ENCODE peak calls at places on chromosomes 13 and 19, in ten cellular contexts. V is HFF-Myc, E is AG04450, Z is GM06990, X is mucosa of descending colon, D is Peyer's patch, U is GM13977, J is keratinocyte, P is GM23338, B is ovary. H is an unnamed sample.

GRCh38 chr13:79379274-79379673 is 26.8 kb downstream of the RBM26 start:
- DNase-seq in Z (no peak), X (no peak), B (no peak), E (no peak), D (no peak), U (no peak), P (no peak), V (no peak), J (no peak), H (no peak)

GRCh38 chr19:39133431-39134270 is 8.1 kb downstream of the PAK4 start:
- DNase-seq in J (no peak), B (peak), P (peak), V (no peak), X (no peak), D (peak), U (no peak), Z (no peak), E (no peak), H (no peak)

GRCh38 chr19:2661615-2662014 is 40.9 kb downstream of the GNG7 start:
- DNase-seq in B (no peak), J (no peak), D (no peak), P (peak), U (no peak), V (no peak), Z (no peak), E (no peak), X (no peak), H (peak)

GRCh38 chr13:73903561-73903960 is 230.6 kb downstream of the KLF12 start:
- DNase-seq in D (no peak), V (no peak), P (peak), U (no peak), X (no peak), B (no peak), Z (no peak), J (no peak), E (no peak), H (no peak)

GRCh38 chr13:52846567-52847321 is 1.7 kb downstream of the PCDH8 start:
- DNase-seq in U (peak), E (no peak), Z (no peak), P (peak), V (no peak), J (no peak), X (peak), B (peak), D (peak), H (peak)

GRCh38 chr19:33464733-33465115 is 56.9 kb downstream of the PEPD start:
- DNase-seq in Z (no peak), V (no peak), E (no peak), B (no peak), X (no peak), P (no peak), D (no peak), U (no peak), J (no peak), H (no peak)

GRCh38 chr19:40549007-40549708 is 27.5 kb upstream of the SHKBP1 start:
- DNase-seq in P (peak), Z (peak), D (peak), V (no peak), J (peak), E (peak), U (peak), B (peak), X (no peak), H (peak)

GRCh38 chr19:2462635-2463421 is 6.1 kb upstream of the LMNB2 start:
- DNase-seq in P (peak), E (peak), J (peak), D (peak), U (no peak), Z (no peak), V (peak), B (peak), X (peak), H (no peak)

GRCh38 chr19:36225219-36225892 is 10.4 kb downstream of the ZNF146 start:
- DNase-seq in X (no peak), B (no peak), E (peak), P (no peak), Z (no peak), U (no peak), D (no peak), V (peak), J (no peak), H (no peak)

GRCh38 chr19:17406039-17406886 is 833 bp upstream of the BST2 start:
- DNase-seq in J (no peak), U (no peak), Z (no peak), X (no peak), E (no peak), B (no peak), D (no peak), V (no peak), P (no peak), H (peak)

GRCh38 chr19:48511800-48512503 is at the start of gene LMTK3:
- DNase-seq in D (no peak), X (peak), V (no peak), B (peak), J (no peak), P (peak), E (no peak), Z (peak), U (peak), H (peak)

GRCh38 chr19:32858155-32858554 is 11.4 kb downstream of the SLC7A9 start:
- DNase-seq in B (no peak), V (no peak), P (no peak), J (no peak), D (no peak), Z (no peak), E (no peak), X (no peak), U (no peak), H (no peak)

GRCh38 chr13:63448654-63449053 is 2033.0 kb upstream of the PCDH20 start:
- DNase-seq in Z (no peak), J (no peak), V (no peak), U (no peak), B (no peak), X (no peak), E (no peak), P (no peak), D (no peak), H (no peak)

GRCh38 chr19:2969104-2969504 is 8.3 kb upstream of the TLE6 start:
- DNase-seq in B (no peak), P (no peak), D (no peak), E (no peak), J (no peak), U (no peak), X (no peak), Z (no peak), V (no peak), H (no peak)

GRCh38 chr13:35514166-35514565 is 37.7 kb upstream of the MAB21L1 start:
- DNase-seq in D (no peak), B (no peak), J (no peak), V (no peak), E (no peak), X (no peak), Z (no peak), U (no peak), P (no peak), H (no peak)

GRCh38 chr19:478236-478888 is 17.5 kb upstream of the SHC2 start:
- DNase-seq in B (no peak), V (no peak), Z (no peak), U (no peak), E (no peak), D (no peak), J (no peak), P (no peak), X (no peak), H (no peak)

GRCh38 chr13:23430664-23431063 is 2.8 kb downstream of the SACS start:
- DNase-seq in P (no peak), D (no peak), B (no peak), V (no peak), E (no peak), Z (no peak), J (no peak), U (no peak), X (no peak), H (no peak)

GRCh38 chr13:78719367-78719766 is 60.4 kb upstream of the OBI1 start:
- DNase-seq in P (no peak), U (no peak), E (no peak), J (no peak), B (no peak), X (no peak), D (no peak), Z (no peak), V (no peak), H (no peak)

GRCh38 chr19:49793561-49793840 is 19.6 kb downstream of the FUZ start:
- DNase-seq in Z (no peak), V (no peak), X (no peak), P (no peak), D (no peak), B (no peak), E (no peak), J (no peak), U (no peak), H (peak)

GRCh38 chr13:51785592-51786424 is 18.2 kb downstream of the DHRS12 start:
- DNase-seq in P (no peak), E (no peak), D (no peak), U (no peak), B (peak), J (no peak), X (no peak), Z (no peak), V (peak), H (no peak)

GRCh38 chr13:113864303-113864890 is 521 bp upstream of the GAS6 start:
- DNase-seq in P (no peak), B (peak), X (no peak), V (no peak), U (no peak), D (no peak), Z (no peak), E (no peak), J (no peak), H (no peak)

DNA sequence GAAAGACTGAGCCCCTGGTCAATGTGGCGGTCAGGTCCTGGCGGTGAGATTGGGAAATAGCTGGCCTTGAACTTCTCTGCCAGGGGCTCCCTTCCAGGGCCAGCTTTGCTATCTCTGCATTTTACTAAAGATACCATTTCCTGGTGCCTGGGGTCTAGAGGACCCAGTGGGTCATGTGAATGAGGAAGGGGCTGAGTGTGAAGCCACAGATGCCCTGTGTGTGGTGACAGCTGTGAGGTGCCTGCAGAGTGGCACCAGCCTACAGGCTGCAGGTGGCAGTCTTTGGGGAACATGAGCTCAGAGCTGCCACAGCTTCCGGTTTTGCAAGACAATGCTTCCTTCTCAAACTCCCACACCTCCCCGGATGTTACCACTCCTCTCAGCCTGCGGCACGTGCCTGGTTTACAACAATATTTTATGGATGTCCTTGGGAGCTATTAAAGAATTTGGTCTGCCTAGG is 5.2 kb upstream of the MLNR start:
- DNase-seq in B (no peak), X (peak), P (peak), J (no peak), V (no peak), Z (peak), D (peak), U (no peak), E (no peak), H (peak)
- TF ChIP-seq CTCF in B (no peak), X (no peak), P (peak), J (no peak), V (no peak), Z (peak), D (peak), U (no peak), E (no peak), H (no peak)

DNA sequence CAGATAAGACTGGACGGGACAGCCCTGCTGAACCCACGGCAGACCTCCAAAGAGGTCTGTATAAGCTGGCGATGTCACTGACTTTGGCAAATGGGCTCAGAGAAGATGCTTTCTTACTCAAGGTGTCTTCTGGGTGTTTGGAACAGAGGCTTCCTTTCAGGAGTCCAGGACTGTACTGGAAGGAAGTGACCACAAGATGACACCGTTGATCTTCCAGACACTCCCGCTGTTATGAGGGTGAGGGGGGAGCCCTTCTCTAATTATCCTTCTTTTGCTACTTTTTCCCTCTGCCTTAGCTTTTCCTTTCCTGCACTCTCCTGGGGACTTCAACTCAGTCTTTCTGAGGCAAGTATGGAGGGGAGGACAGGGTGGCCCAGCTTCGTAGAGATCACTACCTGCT is 65.2 kb upstream of the ZNF599 start:
- DNase-seq in P (peak), E (no peak), J (no peak), Z (no peak), X (no peak), V (no peak), U (no peak), D (no peak), B (no peak), H (no peak)
- TF ChIP-seq CTCF in P (no peak), E (no peak), J (peak), Z (no peak), X (no peak), V (no peak), U (no peak), D (no peak), B (no peak), H (no peak)

GRCh38 chr19:5117421-5117820 is 148.5 kb downstream of the KDM4B start:
- DNase-seq in P (no peak), B (no peak), U (no peak), J (no peak), D (no peak), E (no peak), Z (no peak), X (no peak), V (no peak), H (no peak)
- TF ChIP-seq CTCF in P (no peak), B (no peak), U (no peak), J (no peak), D (no peak), E (no peak), Z (no peak), X (no peak), V (no peak), H (no peak)

DNA sequence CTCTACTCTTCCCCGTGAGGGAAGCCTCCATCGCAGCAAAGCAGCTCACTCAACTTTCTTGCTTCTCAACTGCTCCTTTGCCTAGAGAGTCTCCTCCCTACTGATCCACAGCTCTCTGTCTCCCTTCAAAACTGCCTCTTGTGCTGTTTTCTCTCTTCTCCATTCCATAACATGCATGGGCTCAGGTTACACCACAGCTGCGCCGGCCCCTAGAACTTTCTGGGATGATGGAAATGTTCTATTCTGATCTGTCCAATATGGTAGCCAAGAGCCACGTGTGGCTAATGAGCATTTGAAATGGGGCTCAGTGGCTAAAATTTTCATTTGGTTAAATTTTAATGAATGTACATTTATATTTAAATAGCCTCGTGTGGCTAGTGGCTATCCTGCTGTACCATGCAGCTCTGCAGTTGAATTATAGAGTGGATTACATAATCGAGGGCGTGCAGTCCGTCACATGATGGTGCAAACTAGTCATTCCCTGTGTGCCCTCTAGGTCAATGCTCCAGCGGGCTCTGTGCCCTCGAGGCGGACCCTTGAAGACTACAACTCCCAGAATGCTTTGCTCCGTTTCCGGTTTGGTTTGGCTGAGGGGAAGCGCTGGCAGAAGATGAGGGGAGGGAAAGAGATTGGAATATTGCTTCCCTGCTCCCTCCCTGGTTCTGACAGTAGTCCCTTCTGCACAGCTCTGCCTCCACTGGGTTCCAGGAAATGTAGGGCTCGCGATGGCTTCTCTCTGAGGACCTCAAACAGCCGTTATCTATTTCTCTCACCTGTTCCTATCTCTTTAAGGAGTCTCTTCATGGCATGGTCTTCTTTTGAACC is 109.8 kb downstream of the CACNA1A start:
- DNase-seq in P (peak), V (peak), B (no peak), E (peak), U (no peak), J (peak), X (no peak), D (no peak), Z (no peak), H (peak)
- TF ChIP-seq CTCF in P (peak), V (no peak), B (no peak), E (no peak), U (no peak), J (no peak), X (no peak), D (no peak), Z (no peak), H (no peak)

DNA sequence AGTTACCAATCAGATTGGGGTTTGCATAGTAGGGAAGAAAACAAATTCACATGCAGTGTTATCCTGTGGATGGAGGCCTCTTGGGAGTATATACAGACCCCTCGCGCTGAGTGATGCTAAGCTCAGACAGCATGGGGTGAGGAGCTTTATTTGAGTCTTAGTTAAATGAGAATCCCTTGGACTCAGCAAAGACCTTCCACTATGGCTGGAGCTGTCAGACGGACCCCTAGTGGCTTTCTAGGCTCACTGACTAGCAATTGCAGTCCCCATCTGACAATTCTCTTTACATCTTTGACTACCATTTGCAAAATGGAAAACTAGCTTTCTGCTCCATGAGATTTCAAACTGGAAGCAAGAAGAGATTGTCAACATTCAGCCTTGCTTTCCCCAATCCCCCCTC is 90.4 kb downstream of the STOML3 start:
- DNase-seq in Z (no peak), E (no peak), V (no peak), X (no peak), U (no peak), D (no peak), J (no peak), P (peak), B (no peak), H (no peak)
- TF ChIP-seq CTCF in Z (peak), E (peak), V (peak), X (no peak), U (no peak), D (no peak), J (no peak), P (peak), B (no peak), H (no peak)